ENCODE peak calls at places on chromosomes 2 and 18, in seven cellular contexts. X, V, Y, U, O, G and R are unnamed samples.

GRCh38 chr2:44952143-44952805 is 10.8 kb downstream of the SIX3 start:
- DNase-seq in X (peak; percentile 81), V (peak; percentile 84), Y (no peak), U (peak; percentile 44), O (no peak), G (peak; percentile 76), R (peak; percentile 70)

GRCh38 chr2:133415210-133415876 is 152.9 kb downstream of the NCKAP5 start:
- DNase-seq in X (no peak), V (no peak), Y (no peak), U (no peak), O (no peak), G (no peak), R (no peak)

GRCh38 chr2:1546023-1546591 is 132.8 kb downstream of the TPO start:
- DNase-seq in X (peak; percentile 62), V (peak; percentile 79), Y (no peak), U (peak; percentile 71), O (no peak), G (peak; percentile 61), R (peak; percentile 16)

GRCh38 chr18:79613186-79613931 is 66.2 kb upstream of the CTDP1 start:
- DNase-seq in X (no peak), V (no peak), Y (no peak), U (no peak), O (peak; percentile 74), G (peak; percentile 5), R (no peak)

GRCh38 chr2:96143848-96144480 is 1.3 kb downstream of the DUSP2 start:
- DNase-seq in X (peak; percentile 19), V (no peak), Y (no peak), U (peak; percentile 43), O (peak; percentile 84), G (peak; percentile 59), R (peak; percentile 68)

GRCh38 chr2:188345020-188345419 is 53.3 kb downstream of the GULP1 start:
- DNase-seq in X (no peak), V (no peak), Y (no peak), U (no peak), O (no peak), G (no peak), R (no peak)

GRCh38 chr2:202172439-202173191 is 65.8 kb downstream of the SUMO1 start:
- DNase-seq in X (no peak), V (no peak), Y (no peak), U (no peak), O (no peak), G (no peak), R (peak; percentile 51)

GRCh38 chr18:39341106-39341505 is 1775.5 kb upstream of the CELF4 start:
- DNase-seq in X (no peak), V (no peak), Y (no peak), U (no peak), O (no peak), G (no peak), R (no peak)

GRCh38 chr2:233098615-233099014 is 38.5 kb downstream of the INPP5D start:
- DNase-seq in X (no peak), V (no peak), Y (no peak), U (no peak), O (peak; percentile 76), G (peak; percentile 35), R (no peak)

GRCh38 chr18:33128581-33128980 is 311.9 kb downstream of the CCDC178 start:
- DNase-seq in X (no peak), V (peak; percentile 2), Y (no peak), U (no peak), O (no peak), G (no peak), R (no peak)

GRCh38 chr2:96772903-96773675 is 12.4 kb downstream of the CNNM4 start:
- DNase-seq in X (no peak), V (no peak), Y (no peak), U (no peak), O (no peak), G (no peak), R (peak; percentile 77)

GRCh38 chr2:30629866-30630265 is 177.4 kb downstream of the CAPN13 start:
- DNase-seq in X (peak; percentile 20), V (peak; percentile 69), Y (no peak), U (no peak), O (no peak), G (no peak), R (no peak)

GRCh38 chr2:30627162-30627561 is 180.1 kb downstream of the CAPN13 start:
- DNase-seq in X (no peak), V (no peak), Y (no peak), U (no peak), O (no peak), G (no peak), R (peak; percentile 88)

GRCh38 chr2:30633039-30633438 is 174.2 kb downstream of the CAPN13 start:
- DNase-seq in X (no peak), V (no peak), Y (no peak), U (no peak), O (no peak), G (no peak), R (no peak)

GRCh38 chr2:30628341-30628740 is 178.9 kb downstream of the CAPN13 start:
- DNase-seq in X (no peak), V (peak; percentile 55), Y (no peak), U (no peak), O (no peak), G (no peak), R (no peak)

DNA sequence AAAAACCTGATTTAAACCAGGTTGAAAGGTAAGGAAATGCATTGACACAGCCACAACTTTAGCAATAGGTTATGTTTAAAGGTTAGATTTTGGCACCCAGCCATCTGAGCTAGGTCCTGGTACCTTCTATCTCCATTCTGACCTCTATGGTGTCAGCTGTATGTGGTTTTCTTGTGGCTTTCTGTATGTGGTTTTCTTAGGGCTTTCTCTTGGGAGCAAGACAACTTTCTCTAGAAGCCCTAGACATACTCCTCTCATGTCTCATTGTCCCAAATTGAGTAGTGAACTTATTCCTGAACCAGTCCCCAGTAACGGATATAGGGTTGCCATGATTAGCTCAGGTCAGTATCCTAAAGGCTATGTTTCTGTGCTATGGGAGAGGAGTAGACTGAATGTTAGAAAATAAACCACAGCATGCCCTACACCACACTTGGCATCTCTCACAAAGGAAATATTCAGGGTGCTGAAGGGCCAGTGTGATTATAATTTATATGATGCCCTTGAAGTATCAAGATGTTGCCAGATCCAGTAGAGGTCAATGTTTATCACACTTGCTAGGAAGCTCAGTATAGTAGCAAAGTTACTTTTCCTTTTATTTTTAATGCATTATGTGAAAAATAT is 176.1 kb downstream of the CAPN13 start:
- DNase-seq in X (no peak), V (no peak), Y (no peak), U (no peak), O (no peak), G (no peak), R (peak; percentile 65)
- TF ChIP-seq CTCF in X (no peak), V (no peak), Y (no peak), U (no peak), O (no peak), G (no peak), R (no peak)

GRCh38 chr18:74873629-74874028 is 276.0 kb downstream of the ZNF407 start:
- DNase-seq in X (no peak), V (no peak), Y (no peak), U (no peak), O (no peak), G (no peak), R (no peak)
- TF ChIP-seq CTCF in X (no peak), V (no peak), Y (no peak), U (no peak), O (no peak), G (no peak), R (no peak)

DNA sequence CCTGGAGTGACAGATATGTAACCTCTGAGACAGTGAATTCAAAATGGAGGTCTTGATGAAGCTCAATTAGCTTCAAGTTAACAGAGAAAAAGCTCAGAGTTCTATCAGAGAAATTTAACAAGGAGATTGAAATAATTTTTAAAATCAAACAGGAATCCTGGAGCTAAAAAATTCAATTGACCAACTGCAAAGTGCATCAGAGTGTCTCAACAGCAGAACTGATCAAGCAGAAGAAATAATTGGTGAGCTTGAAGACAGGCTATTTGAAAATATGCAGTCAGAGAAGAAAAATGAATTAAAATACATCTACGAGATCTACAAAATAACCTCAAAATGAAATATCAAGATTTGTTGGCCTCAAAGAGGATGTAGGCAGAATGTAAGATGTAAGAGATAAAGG is 30.4 kb upstream of the BMP10 start:
- DNase-seq in X (no peak), V (no peak), Y (no peak), U (no peak), O (no peak), G (no peak), R (no peak)
- TF ChIP-seq CTCF in X (no peak), V (no peak), Y (no peak), U (no peak), O (no peak), G (no peak), R (no peak)

GRCh38 chr2:205564761-205565160 is 117.5 kb upstream of the NRP2 start:
- DNase-seq in X (peak; percentile 10), V (no peak), Y (no peak), U (no peak), O (no peak), G (no peak), R (no peak)
- TF ChIP-seq CTCF in X (no peak), V (no peak), Y (no peak), U (no peak), O (no peak), G (no peak), R (no peak)

DNA sequence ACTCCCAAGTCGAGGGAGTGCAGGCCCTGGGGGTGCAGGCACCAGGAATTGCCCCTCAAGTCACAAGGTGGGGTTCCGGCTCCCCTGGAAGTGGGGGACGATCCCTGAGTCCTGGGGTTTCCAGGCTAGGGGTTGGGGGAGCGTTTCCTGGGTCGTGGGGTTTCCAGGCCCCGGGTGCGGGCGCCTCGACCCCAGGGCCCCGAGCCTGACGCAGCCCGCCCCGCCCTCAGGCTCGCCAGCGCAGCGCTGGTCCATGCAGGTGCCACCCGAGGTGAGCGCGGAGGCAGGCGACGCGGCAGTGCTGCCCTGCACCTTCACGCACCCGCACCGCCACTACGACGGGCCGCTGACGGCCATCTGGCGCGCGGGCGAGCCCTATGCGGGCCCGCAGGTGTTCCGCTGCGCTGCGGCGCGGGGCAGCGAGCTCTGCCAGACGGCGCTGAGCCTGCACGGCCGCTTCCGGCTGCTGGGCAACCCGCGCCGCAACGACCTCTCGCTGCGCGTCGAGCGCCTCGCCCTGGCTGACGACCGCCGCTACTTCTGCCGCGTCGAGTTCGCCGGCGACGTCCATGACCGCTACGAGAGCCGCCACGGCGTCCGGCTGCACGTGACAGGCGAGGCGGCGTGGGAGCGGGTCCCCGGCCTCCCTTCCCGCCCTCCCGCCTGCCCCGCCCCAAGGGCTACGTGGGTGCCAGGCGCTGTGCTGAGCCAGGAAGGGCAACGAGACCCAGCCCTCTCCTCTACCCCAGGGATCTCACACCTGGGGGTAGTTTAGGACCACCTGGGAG is 12.0 kb downstream of the SIGLEC15 start:
- DNase-seq in X (peak; percentile 45), V (peak; percentile 84), Y (no peak), U (no peak), O (peak; percentile 89), G (peak; percentile 79), R (peak; percentile 41)
- TF ChIP-seq CTCF in X (peak; percentile 25), V (peak; percentile 10), Y (peak; percentile 41), U (no peak), O (no peak), G (peak; percentile 71), R (no peak)

GRCh38 chr2:18752667-18753422 is 163.5 kb upstream of the NT5C1B start:
- DNase-seq in X (peak; percentile 40), V (peak; percentile 10), Y (no peak), U (no peak), O (no peak), G (no peak), R (peak; percentile 8)
- TF ChIP-seq CTCF in X (peak; percentile 28), V (no peak), Y (no peak), U (peak; percentile 6), O (no peak), G (no peak), R (no peak)